ENCODE peak calls at places on chromosomes 6 and 20, in nine cellular contexts. E is right cardiac atrium, L is A549, O is osteoblast, Z is gastrocnemius medialis, K is mesendoderm, X is keratinocyte, I is IMR-90, M is SK-N-SH. W is an unnamed sample.

GRCh38 chr6:5180636-5181035 is 80.1 kb downstream of the LYRM4 start:
- DNase-seq in E (no peak), L (no peak), O (no peak), Z (no peak), K (no peak), X (no peak), I (no peak), M (no peak), W (no peak)

GRCh38 chr6:161917645-161918044 is 643.8 kb upstream of the AGPAT4 start:
- DNase-seq in E (no peak), L (no peak), O (no peak), Z (no peak), K (no peak), X (no peak), I (no peak), M (no peak), W (no peak)

GRCh38 chr20:56945057-56945456 is 316.0 kb downstream of the TFAP2C start:
- DNase-seq in E (no peak), L (no peak), O (no peak), Z (no peak), K (no peak), X (no peak), I (no peak), M (no peak), W (no peak)

GRCh38 chr20:35320396-35321126 is 28.3 kb upstream of the FAM83C start:
- DNase-seq in E (no peak), L (peak; percentile 55), O (peak; percentile 89), Z (no peak), K (peak; percentile 42), X (no peak), I (peak; percentile 84), M (no peak), W (no peak)

GRCh38 chr6:56902551-56903464 is 52.1 kb upstream of the BEND6 start:
- DNase-seq in E (no peak), L (no peak), O (no peak), Z (no peak), K (peak; percentile 28), X (no peak), I (peak; percentile 76), M (peak; percentile 51), W (no peak)

GRCh38 chr6:11969092-11969491 is 43.0 kb upstream of the HIVEP1 start:
- DNase-seq in E (no peak), L (no peak), O (peak; percentile 62), Z (no peak), K (no peak), X (no peak), I (peak; percentile 54), M (no peak), W (no peak)

GRCh38 chr6:25477006-25477590 is 174.9 kb upstream of the SCGN start:
- DNase-seq in E (no peak), L (peak; percentile 3), O (peak; percentile 34), Z (no peak), K (no peak), X (no peak), I (peak; percentile 59), M (no peak), W (no peak)

GRCh38 chr6:53055873-53056272 is 9.3 kb upstream of the FBXO9 start:
- DNase-seq in E (no peak), L (no peak), O (no peak), Z (no peak), K (peak; percentile 28), X (no peak), I (no peak), M (no peak), W (no peak)

GRCh38 chr6:21953831-21954801 is 342.7 kb downstream of the PRL start:
- DNase-seq in E (no peak), L (no peak), O (peak; percentile 85), Z (no peak), K (peak; percentile 91), X (no peak), I (peak; percentile 93), M (peak; percentile 66), W (no peak)

GRCh38 chr6:166750125-166750793 is 123.2 kb upstream of the RPS6KA2 start:
- DNase-seq in E (no peak), L (no peak), O (no peak), Z (no peak), K (no peak), X (no peak), I (peak; percentile 13), M (no peak), W (no peak)

GRCh38 chr20:32777177-32777956 is 15.2 kb downstream of the DNMT3B start:
- DNase-seq in E (no peak), L (peak; percentile 53), O (peak; percentile 67), Z (no peak), K (no peak), X (no peak), I (no peak), M (no peak), W (no peak)

GRCh38 chr6:142429195-142429594 is 127.4 kb downstream of the ADGRG6 start:
- DNase-seq in E (no peak), L (no peak), O (peak; percentile 38), Z (no peak), K (no peak), X (no peak), I (no peak), M (no peak), W (no peak)

GRCh38 chr6:168139121-168139520 is 60.1 kb upstream of the FRMD1 start:
- DNase-seq in E (no peak), L (no peak), O (no peak), Z (no peak), K (no peak), X (no peak), I (no peak), M (no peak), W (no peak)

GRCh38 chr6:114785235-114786127 is 442.7 kb upstream of the HS3ST5 start:
- DNase-seq in E (no peak), L (no peak), O (no peak), Z (no peak), K (peak; percentile 3), X (peak; percentile 35), I (no peak), M (no peak), W (peak; percentile 1)
- H3K27ac ChIP-seq in E (no peak overlapping the region), L (no peak overlapping the region), O (no peak overlapping the region), Z (no peak overlapping the region), K (no peak overlapping the region), X (peak overlapping the region; percentile 85), I (no peak overlapping the region), M (no peak overlapping the region), W (peak overlapping the region; percentile 16)

GRCh38 chr6:150354754-150355571 is 13.8 kb upstream of the IYD start:
- DNase-seq in E (no peak), L (peak; percentile 24), O (no peak), Z (no peak), K (no peak), X (no peak), I (peak; percentile 6), M (no peak), W (no peak)

GRCh38 chr6:150352321-150353296 is 16.2 kb upstream of the IYD start:
- DNase-seq in E (no peak), L (peak; percentile 2), O (peak; percentile 80), Z (no peak), K (no peak), X (no peak), I (peak; percentile 36), M (no peak), W (no peak)

GRCh38 chr6:150353445-150353844 is 15.4 kb upstream of the IYD start:
- DNase-seq in E (no peak), L (no peak), O (no peak), Z (no peak), K (no peak), X (no peak), I (no peak), M (no peak), W (no peak)

GRCh38 chr6:150361876-150362275 is 6.9 kb upstream of the IYD start:
- DNase-seq in E (no peak), L (no peak), O (no peak), Z (no peak), K (no peak), X (no peak), I (no peak), M (no peak), W (no peak)

GRCh38 chr6:150355932-150356331 is 12.9 kb upstream of the IYD start:
- DNase-seq in E (no peak), L (no peak), O (no peak), Z (no peak), K (no peak), X (no peak), I (no peak), M (no peak), W (no peak)
- H3K27ac ChIP-seq in E (no peak overlapping the region), L (peak overlapping the region; percentile 72), O (no peak overlapping the region), Z (no peak overlapping the region), K (no peak overlapping the region), X (no peak overlapping the region), I (no peak overlapping the region), M (no peak overlapping the region), W (no peak overlapping the region)

DNA sequence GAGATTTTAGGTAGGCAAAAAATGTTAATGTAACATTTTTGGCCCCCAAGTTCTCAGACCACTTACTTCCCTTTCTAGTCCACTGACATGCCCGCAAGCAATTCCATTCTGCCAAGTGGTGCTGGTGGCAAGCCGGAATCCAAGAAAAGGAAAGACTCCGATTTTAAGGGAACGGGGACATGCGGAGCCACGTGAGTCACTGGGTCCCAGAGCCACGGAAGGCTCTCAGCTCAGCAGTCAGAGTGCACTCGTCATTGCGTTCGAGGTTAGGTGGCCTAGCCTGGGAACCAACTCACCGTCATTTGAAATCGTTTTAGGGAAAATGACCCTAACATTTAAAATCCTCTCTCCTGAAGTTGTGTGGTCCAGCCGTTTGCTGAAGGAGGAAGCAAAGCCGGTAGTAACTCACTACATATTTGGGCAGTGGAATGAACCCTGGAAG is 711 bp upstream of the SIRT5 start:
- DNase-seq in E (peak; percentile 64), L (peak; percentile 29), O (peak; percentile 77), Z (peak; percentile 11), K (peak; percentile 75), X (no peak), I (peak; percentile 46), M (no peak), W (no peak)
- H3K27ac ChIP-seq in E (peak overlapping the region; percentile 44), L (peak overlapping the region; percentile 99), O (peak overlapping the region; percentile 84), Z (peak overlapping the region; percentile 97), K (peak overlapping the region; percentile 46), X (peak overlapping the region; percentile 92), I (peak overlapping the region; percentile 28), M (peak overlapping the region; percentile 92), W (peak overlapping the region; percentile 92)

GRCh38 chr6:37479266-37479854 is 20.3 kb downstream of the CCDC167 start:
- DNase-seq in E (no peak), L (no peak), O (no peak), Z (no peak), K (no peak), X (no peak), I (no peak), M (no peak), W (no peak)
- H3K27ac ChIP-seq in E (no peak overlapping the region), L (no peak overlapping the region), O (no peak overlapping the region), Z (no peak overlapping the region), K (no peak overlapping the region), X (no peak overlapping the region), I (no peak overlapping the region), M (no peak overlapping the region), W (no peak overlapping the region)